ENCODE peak calls at places on chromosomes 16 and 17, in five cellular contexts. Z is HCT116, A is HepG2, S is K562, T is GM12878. M is an unnamed sample.

GRCh38 chr16:4309102-4309832 is 6.6 kb upstream of the GLIS2 start:
- DNase-seq in T (no peak), S (no peak), Z (no peak), A (no peak), M (no peak)

GRCh38 chr17:2259769-2260536 is 43.6 kb downstream of the SMG6 start:
- DNase-seq in T (peak), A (no peak), Z (no peak), S (no peak), M (no peak)

GRCh38 chr17:80195671-80196529 is 24.2 kb downstream of the SGSH start:
- DNase-seq in A (peak), Z (no peak), T (no peak), S (peak), M (no peak)

GRCh38 chr17:61381537-61381936 is 18.1 kb upstream of the TBX2 start:
- DNase-seq in T (no peak), Z (no peak), A (no peak), S (no peak), M (no peak)

GRCh38 chr16:19963306-19963705 is 78.7 kb upstream of the GPRC5B start:
- DNase-seq in S (no peak), T (no peak), Z (no peak), A (no peak), M (no peak)

GRCh38 chr16:30356401-30357084 is 1.4 kb upstream of the CD2BP2 start:
- DNase-seq in S (no peak), A (no peak), Z (no peak), T (no peak), M (peak)

GRCh38 chr17:63474174-63474913 is 2.5 kb upstream of the ACE start:
- DNase-seq in Z (no peak), A (no peak), S (peak), T (no peak), M (peak)

GRCh38 chr16:82653550-82654511 is 27.1 kb downstream of the CDH13 start:
- DNase-seq in T (peak), A (peak), Z (peak), S (peak), M (no peak)

GRCh38 chr16:7397901-7398300 is 65.3 kb downstream of the RBFOX1 start:
- DNase-seq in T (no peak), S (no peak), Z (no peak), A (no peak), M (no peak)

GRCh38 chr16:28261916-28262315 is 30.4 kb upstream of the SBK1 start:
- DNase-seq in T (no peak), Z (no peak), A (no peak), S (no peak), M (no peak)

GRCh38 chr16:23863511-23864422 is 28.0 kb downstream of the PRKCB start:
- DNase-seq in T (no peak), S (no peak), A (peak), Z (no peak), M (no peak)

GRCh38 chr17:72296456-72296855 is 175.6 kb downstream of the SOX9 start:
- DNase-seq in S (no peak), A (no peak), Z (no peak), T (no peak), M (no peak)

GRCh38 chr16:69187387-69187890 is 475 bp downstream of the SNTB2 start:
- DNase-seq in T (no peak), S (peak), Z (no peak), A (no peak), M (peak)

GRCh38 chr17:16910341-16910740 is 61.6 kb downstream of the TNFRSF13B start:
- DNase-seq in S (no peak), A (no peak), Z (no peak), T (no peak), M (no peak)

GRCh38 chr17:33262724-33263123 is 30.4 kb downstream of the ASIC2 start:
- DNase-seq in S (no peak), A (no peak), T (no peak), Z (no peak), M (no peak)

GRCh38 chr16:11562941-11563340 is 23.8 kb downstream of the LITAF start:
- DNase-seq in S (no peak), A (no peak), T (no peak), Z (no peak), M (no peak)

GRCh38 chr16:11563493-11564040 is 23.2 kb downstream of the LITAF start:
- DNase-seq in Z (no peak), S (no peak), A (peak), T (no peak), M (no peak)

GRCh38 chr16:11561440-11561797 is 25.3 kb downstream of the LITAF start:
- DNase-seq in A (no peak), T (no peak), Z (no peak), S (no peak), M (no peak)

GRCh38 chr16:11561856-11562255 is 24.9 kb downstream of the LITAF start:
- DNase-seq in T (no peak), Z (no peak), A (no peak), S (no peak), M (no peak)

DNA sequence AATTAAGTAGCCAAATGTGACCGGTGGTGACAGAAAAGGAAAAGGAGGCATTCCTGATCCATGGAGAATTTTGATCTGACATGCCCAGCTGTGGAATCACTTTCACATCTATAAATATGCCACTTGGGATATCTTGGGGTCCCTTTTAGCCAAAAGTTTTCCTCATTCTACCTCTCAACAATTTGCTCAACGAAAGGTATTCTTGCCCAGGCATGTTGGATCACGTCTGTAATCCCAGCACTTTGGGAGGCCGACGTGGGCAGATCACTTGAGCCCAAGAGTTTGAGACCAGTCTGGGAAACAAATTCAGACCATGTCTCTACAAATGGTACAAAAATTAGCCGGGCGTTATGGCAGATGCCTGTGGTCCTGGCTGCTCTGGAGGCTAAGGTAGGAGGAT is 24.3 kb downstream of the LITAF start:
- DNase-seq in Z (no peak), T (no peak), A (no peak), S (no peak), M (no peak)
- TF ChIP-seq JUND in Z (no peak), T (no peak), A (no peak), S (no peak), M (no peak)

GRCh38 chr17:48276776-48277175 is 153.2 kb downstream of the SKAP1 start:
- DNase-seq in A (no peak), Z (no peak), T (no peak), S (no peak), M (no peak)

GRCh38 chr17:48283390-48283789 is 146.6 kb downstream of the SKAP1 start:
- DNase-seq in T (no peak), S (no peak), A (no peak), Z (no peak), M (no peak)

GRCh38 chr17:48283907-48284306 is 146.1 kb downstream of the SKAP1 start:
- DNase-seq in T (no peak), Z (no peak), S (no peak), A (no peak), M (no peak)

GRCh38 chr17:48278755-48279491 is 151.1 kb downstream of the SKAP1 start:
- DNase-seq in S (no peak), A (no peak), T (no peak), Z (no peak), M (no peak)

GRCh38 chr17:48282303-48282702 is 147.7 kb downstream of the SKAP1 start:
- DNase-seq in Z (no peak), A (no peak), S (no peak), T (no peak), M (no peak)
- TF ChIP-seq JUND in Z (no peak), A (no peak), S (peak), T (no peak), M (no peak)

GRCh38 chr16:27198451-27199234 is 4.7 kb upstream of the KDM8 start:
- DNase-seq in S (peak), T (no peak), Z (no peak), A (no peak), M (peak)
- TF ChIP-seq JUND in S (peak), T (no peak), Z (no peak), A (no peak), M (no peak)

DNA sequence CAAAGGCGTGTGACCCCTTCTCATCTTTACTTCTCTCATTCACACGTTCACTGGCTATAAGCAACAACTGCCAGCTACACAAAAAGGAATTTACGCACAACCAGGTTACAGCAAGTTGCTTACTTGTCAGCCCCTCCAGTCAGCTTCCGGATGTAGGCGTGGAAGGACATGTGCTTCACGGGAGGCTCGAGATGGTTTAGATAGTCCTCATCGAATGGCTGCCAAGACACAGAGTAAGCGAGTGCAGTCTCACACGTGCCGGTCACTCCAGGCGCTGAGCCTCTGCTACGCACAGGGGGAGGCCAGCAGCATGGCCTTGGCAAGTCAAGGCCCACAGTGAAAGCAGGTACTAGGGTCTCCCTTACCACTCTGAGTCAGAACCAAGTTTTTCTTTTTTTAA is 28.3 kb downstream of the NPLOC4 start:
- DNase-seq in T (no peak), A (no peak), Z (no peak), S (no peak), M (no peak)
- TF ChIP-seq JUND in T (no peak), A (no peak), Z (no peak), S (no peak), M (no peak)

GRCh38 chr17:7644768-7645167 is 6.0 kb upstream of the ATP1B2 start:
- DNase-seq in A (no peak), Z (no peak), T (no peak), S (no peak), M (no peak)
- TF ChIP-seq JUND in A (no peak), Z (no peak), T (no peak), S (no peak), M (no peak)

M was measured in T47D.